ENCODE peak calls at places on chromosomes 7 and 10, in ten cellular contexts. One of them, this sample, is unnamed.

GRCh38 chr10:5023126-5023701 is 19.6 kb upstream of the AKR1C2 start:
- DNase-seq in GM10248: no peak
- DNase-seq in neural progenitor cell: no peak
- DNase-seq in SK-N-SH: no peak
- DNase-seq in colonic mucosa: peak
- DNase-seq in heart right ventricle: no peak
- DNase-seq in neural crest cell: no peak
- DNase-seq in bronchial epithelial cell: no peak
- DNase-seq in pancreas: no peak
- DNase-seq in kidney: no peak
- DNase-seq in this sample: no peak

GRCh38 chr7:130338233-130338632 is 6.4 kb upstream of the CPA5 start:
- DNase-seq in SK-N-SH: no peak
- DNase-seq in kidney: no peak
- DNase-seq in pancreas: no peak
- DNase-seq in GM10248: no peak
- DNase-seq in neural progenitor cell: no peak
- DNase-seq in colonic mucosa: no peak
- DNase-seq in bronchial epithelial cell: no peak
- DNase-seq in heart right ventricle: no peak
- DNase-seq in neural crest cell: no peak
- DNase-seq in this sample: no peak

GRCh38 chr7:97107192-97107800 is 10.2 kb upstream of the SDHAF3 start:
- DNase-seq in SK-N-SH: no peak
- DNase-seq in pancreas: no peak
- DNase-seq in neural crest cell: no peak
- DNase-seq in heart right ventricle: no peak
- DNase-seq in bronchial epithelial cell: peak
- DNase-seq in kidney: no peak
- DNase-seq in GM10248: no peak
- DNase-seq in colonic mucosa: no peak
- DNase-seq in neural progenitor cell: no peak
- DNase-seq in this sample: no peak

GRCh38 chr7:21999896-22000295 is 54.2 kb upstream of the CDCA7L start:
- DNase-seq in neural crest cell: no peak
- DNase-seq in pancreas: no peak
- DNase-seq in bronchial epithelial cell: peak
- DNase-seq in kidney: no peak
- DNase-seq in GM10248: no peak
- DNase-seq in neural progenitor cell: no peak
- DNase-seq in colonic mucosa: no peak
- DNase-seq in heart right ventricle: no peak
- DNase-seq in SK-N-SH: no peak
- DNase-seq in this sample: no peak

GRCh38 chr7:19376591-19376990 is 231.4 kb upstream of the FERD3L start:
- DNase-seq in bronchial epithelial cell: no peak
- DNase-seq in neural crest cell: no peak
- DNase-seq in neural progenitor cell: no peak
- DNase-seq in kidney: no peak
- DNase-seq in heart right ventricle: no peak
- DNase-seq in GM10248: no peak
- DNase-seq in colonic mucosa: no peak
- DNase-seq in pancreas: no peak
- DNase-seq in SK-N-SH: no peak
- DNase-seq in this sample: no peak

GRCh38 chr10:6755891-6756460 is 175.9 kb upstream of the PRKCQ start:
- DNase-seq in SK-N-SH: no peak
- DNase-seq in kidney: no peak
- DNase-seq in neural crest cell: no peak
- DNase-seq in GM10248: peak
- DNase-seq in colonic mucosa: no peak
- DNase-seq in pancreas: no peak
- DNase-seq in bronchial epithelial cell: peak
- DNase-seq in heart right ventricle: no peak
- DNase-seq in neural progenitor cell: no peak
- DNase-seq in this sample: peak

GRCh38 chr7:45033931-45034290 is 33.9 kb downstream of the CCM2 start:
- DNase-seq in colonic mucosa: no peak
- DNase-seq in neural progenitor cell: no peak
- DNase-seq in pancreas: no peak
- DNase-seq in kidney: peak
- DNase-seq in bronchial epithelial cell: peak
- DNase-seq in heart right ventricle: peak
- DNase-seq in SK-N-SH: peak
- DNase-seq in neural crest cell: no peak
- DNase-seq in GM10248: no peak
- DNase-seq in this sample: peak

GRCh38 chr10:131141645-131142445 is 169.7 kb downstream of the TCERG1L start:
- DNase-seq in bronchial epithelial cell: no peak
- DNase-seq in kidney: peak
- DNase-seq in pancreas: peak
- DNase-seq in heart right ventricle: no peak
- DNase-seq in colonic mucosa: no peak
- DNase-seq in neural progenitor cell: no peak
- DNase-seq in GM10248: no peak
- DNase-seq in neural crest cell: no peak
- DNase-seq in SK-N-SH: no peak
- DNase-seq in this sample: no peak

GRCh38 chr10:77109470-77109994 is 528.1 kb downstream of the KCNMA1 start:
- DNase-seq in heart right ventricle: no peak
- DNase-seq in colonic mucosa: no peak
- DNase-seq in SK-N-SH: no peak
- DNase-seq in bronchial epithelial cell: no peak
- DNase-seq in GM10248: no peak
- DNase-seq in kidney: no peak
- DNase-seq in neural progenitor cell: no peak
- DNase-seq in neural crest cell: no peak
- DNase-seq in pancreas: no peak
- DNase-seq in this sample: no peak

GRCh38 chr10:96261132-96261531 is 10.2 kb downstream of the BLNK start:
- DNase-seq in SK-N-SH: no peak
- DNase-seq in neural crest cell: no peak
- DNase-seq in pancreas: no peak
- DNase-seq in GM10248: no peak
- DNase-seq in colonic mucosa: no peak
- DNase-seq in neural progenitor cell: no peak
- DNase-seq in bronchial epithelial cell: no peak
- DNase-seq in kidney: no peak
- DNase-seq in heart right ventricle: no peak
- DNase-seq in this sample: no peak

GRCh38 chr10:96263684-96264083 is 7.7 kb downstream of the BLNK start:
- DNase-seq in SK-N-SH: no peak
- DNase-seq in neural progenitor cell: no peak
- DNase-seq in neural crest cell: no peak
- DNase-seq in kidney: no peak
- DNase-seq in heart right ventricle: no peak
- DNase-seq in bronchial epithelial cell: no peak
- DNase-seq in colonic mucosa: no peak
- DNase-seq in GM10248: no peak
- DNase-seq in pancreas: no peak
- DNase-seq in this sample: no peak

GRCh38 chr10:96264938-96265337 is 6.4 kb downstream of the BLNK start:
- DNase-seq in bronchial epithelial cell: no peak
- DNase-seq in neural crest cell: no peak
- DNase-seq in SK-N-SH: no peak
- DNase-seq in GM10248: no peak
- DNase-seq in pancreas: no peak
- DNase-seq in neural progenitor cell: no peak
- DNase-seq in heart right ventricle: no peak
- DNase-seq in kidney: no peak
- DNase-seq in colonic mucosa: no peak
- DNase-seq in this sample: no peak

GRCh38 chr10:96261930-96262329 is 9.4 kb downstream of the BLNK start:
- DNase-seq in neural progenitor cell: no peak
- DNase-seq in neural crest cell: no peak
- DNase-seq in GM10248: no peak
- DNase-seq in bronchial epithelial cell: no peak
- DNase-seq in pancreas: no peak
- DNase-seq in kidney: no peak
- DNase-seq in colonic mucosa: peak
- DNase-seq in heart right ventricle: no peak
- DNase-seq in SK-N-SH: no peak
- DNase-seq in this sample: no peak

DNA sequence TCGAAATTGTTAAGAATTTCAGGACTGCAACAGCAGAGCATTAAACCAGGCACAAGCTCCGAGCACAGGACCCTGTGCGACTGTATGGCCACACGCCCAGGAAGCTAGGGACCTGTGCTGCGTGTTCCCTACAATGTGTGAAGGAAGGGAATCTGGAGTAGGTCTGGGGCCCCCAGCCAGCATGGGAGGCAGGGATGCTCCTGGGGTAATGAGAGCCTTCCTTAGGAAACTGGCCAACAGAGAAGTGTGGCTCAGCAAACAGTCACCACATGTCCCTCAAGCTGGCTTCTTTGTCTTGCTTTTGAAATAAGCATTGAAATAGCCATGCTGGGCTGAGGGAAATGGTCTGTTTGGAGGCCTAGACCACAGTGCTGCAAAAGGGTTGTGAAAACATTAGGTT is 8.2 kb downstream of the BLNK start:
- DNase-seq in neural progenitor cell: no peak
- DNase-seq in heart right ventricle: no peak
- DNase-seq in neural crest cell: no peak
- DNase-seq in SK-N-SH: no peak
- DNase-seq in pancreas: no peak
- DNase-seq in GM10248: no peak
- DNase-seq in kidney: no peak
- DNase-seq in colonic mucosa: no peak
- DNase-seq in bronchial epithelial cell: no peak
- DNase-seq in this sample: no peak
- TF ChIP-seq CTCF in neural progenitor cell: no peak
- TF ChIP-seq CTCF in heart right ventricle: no peak
- TF ChIP-seq CTCF in neural crest cell: no peak
- TF ChIP-seq CTCF in SK-N-SH: no peak
- TF ChIP-seq CTCF in pancreas: no peak
- TF ChIP-seq CTCF in GM10248: no peak
- TF ChIP-seq CTCF in kidney: no peak
- TF ChIP-seq CTCF in colonic mucosa: no peak
- TF ChIP-seq CTCF in bronchial epithelial cell: no peak
- TF ChIP-seq CTCF in this sample: no peak

GRCh38 chr10:17200885-17201164 is 647 bp downstream of the TRDMT1 start:
- DNase-seq in GM10248: no peak
- DNase-seq in bronchial epithelial cell: peak
- DNase-seq in neural progenitor cell: no peak
- DNase-seq in heart right ventricle: no peak
- DNase-seq in kidney: no peak
- DNase-seq in SK-N-SH: no peak
- DNase-seq in pancreas: no peak
- DNase-seq in neural crest cell: no peak
- DNase-seq in colonic mucosa: peak
- DNase-seq in this sample: peak
- TF ChIP-seq CTCF in GM10248: no peak
- TF ChIP-seq CTCF in bronchial epithelial cell: no peak
- TF ChIP-seq CTCF in neural progenitor cell: no peak
- TF ChIP-seq CTCF in heart right ventricle: peak
- TF ChIP-seq CTCF in kidney: peak
- TF ChIP-seq CTCF in SK-N-SH: no peak
- TF ChIP-seq CTCF in pancreas: no peak
- TF ChIP-seq CTCF in neural crest cell: no peak
- TF ChIP-seq CTCF in colonic mucosa: no peak
- TF ChIP-seq CTCF in this sample: no peak

GRCh38 chr10:120999868-121000267 is 148.7 kb downstream of the WDR11 start:
- DNase-seq in SK-N-SH: no peak
- DNase-seq in neural crest cell: no peak
- DNase-seq in neural progenitor cell: peak
- DNase-seq in colonic mucosa: no peak
- DNase-seq in GM10248: no peak
- DNase-seq in kidney: no peak
- DNase-seq in bronchial epithelial cell: no peak
- DNase-seq in heart right ventricle: no peak
- DNase-seq in pancreas: no peak
- DNase-seq in this sample: no peak

GRCh38 chr10:120996456-120997053 is 145.4 kb downstream of the WDR11 start:
- DNase-seq in SK-N-SH: no peak
- DNase-seq in pancreas: no peak
- DNase-seq in colonic mucosa: peak
- DNase-seq in neural crest cell: no peak
- DNase-seq in bronchial epithelial cell: no peak
- DNase-seq in kidney: no peak
- DNase-seq in GM10248: no peak
- DNase-seq in heart right ventricle: no peak
- DNase-seq in neural progenitor cell: no peak
- DNase-seq in this sample: no peak

GRCh38 chr10:120997313-120998102 is 146.3 kb downstream of the WDR11 start:
- DNase-seq in bronchial epithelial cell: no peak
- DNase-seq in neural crest cell: no peak
- DNase-seq in heart right ventricle: no peak
- DNase-seq in SK-N-SH: no peak
- DNase-seq in pancreas: no peak
- DNase-seq in kidney: no peak
- DNase-seq in neural progenitor cell: peak
- DNase-seq in colonic mucosa: no peak
- DNase-seq in GM10248: no peak
- DNase-seq in this sample: no peak

GRCh38 chr10:120998251-120998650 is 147.1 kb downstream of the WDR11 start:
- DNase-seq in pancreas: no peak
- DNase-seq in neural crest cell: no peak
- DNase-seq in neural progenitor cell: no peak
- DNase-seq in colonic mucosa: no peak
- DNase-seq in bronchial epithelial cell: no peak
- DNase-seq in GM10248: no peak
- DNase-seq in heart right ventricle: no peak
- DNase-seq in SK-N-SH: no peak
- DNase-seq in kidney: no peak
- DNase-seq in this sample: no peak

GRCh38 chr10:120998782-120999285 is 147.7 kb downstream of the WDR11 start:
- DNase-seq in neural progenitor cell: no peak
- DNase-seq in GM10248: no peak
- DNase-seq in heart right ventricle: no peak
- DNase-seq in neural crest cell: no peak
- DNase-seq in pancreas: no peak
- DNase-seq in bronchial epithelial cell: no peak
- DNase-seq in colonic mucosa: no peak
- DNase-seq in kidney: no peak
- DNase-seq in SK-N-SH: no peak
- DNase-seq in this sample: no peak
- TF ChIP-seq CTCF in neural progenitor cell: no peak
- TF ChIP-seq CTCF in GM10248: no peak
- TF ChIP-seq CTCF in heart right ventricle: no peak
- TF ChIP-seq CTCF in neural crest cell: no peak
- TF ChIP-seq CTCF in pancreas: no peak
- TF ChIP-seq CTCF in bronchial epithelial cell: no peak
- TF ChIP-seq CTCF in colonic mucosa: no peak
- TF ChIP-seq CTCF in kidney: no peak
- TF ChIP-seq CTCF in SK-N-SH: no peak
- TF ChIP-seq CTCF in this sample: no peak

DNA sequence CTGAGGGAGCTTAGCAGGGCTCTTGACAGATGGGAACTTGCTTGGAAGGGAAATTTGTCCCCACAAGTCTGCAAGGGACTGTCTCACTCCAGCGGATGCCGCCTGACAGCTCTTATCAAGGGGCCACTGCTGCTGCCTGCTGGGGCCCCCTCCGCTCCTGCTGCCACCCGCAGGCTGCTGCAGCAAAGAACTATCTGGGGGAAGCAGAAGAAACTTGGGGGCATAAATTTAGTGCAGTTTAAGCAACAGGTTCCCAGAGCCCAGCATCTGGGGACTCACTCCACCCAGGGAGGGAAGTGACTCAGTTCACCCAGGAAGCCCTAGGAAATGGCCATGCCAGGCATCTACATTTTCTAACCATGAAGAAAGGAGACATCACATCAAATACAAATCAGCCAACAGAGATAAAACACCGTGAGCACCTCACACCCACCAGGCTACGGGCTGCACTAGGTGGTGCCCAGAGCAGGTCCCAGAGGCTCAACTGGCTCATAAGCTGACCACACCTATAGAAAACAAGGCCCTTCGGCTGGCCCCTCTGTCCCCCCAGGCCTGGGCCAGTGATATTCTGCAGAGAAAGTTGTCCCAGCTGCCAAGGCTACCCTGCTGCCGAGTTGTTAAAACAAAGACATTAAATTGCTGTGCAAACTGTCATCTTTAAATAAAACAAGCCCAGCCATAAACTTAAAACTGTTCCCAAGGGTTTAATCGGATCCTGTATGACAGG is 3.7 kb downstream of the RGS10 start:
- DNase-seq in GM10248: peak
- DNase-seq in neural progenitor cell: no peak
- DNase-seq in neural crest cell: no peak
- DNase-seq in kidney: no peak
- DNase-seq in bronchial epithelial cell: no peak
- DNase-seq in pancreas: no peak
- DNase-seq in heart right ventricle: no peak
- DNase-seq in colonic mucosa: no peak
- DNase-seq in SK-N-SH: no peak
- DNase-seq in this sample: no peak
- TF ChIP-seq CTCF in GM10248: peak
- TF ChIP-seq CTCF in neural progenitor cell: peak
- TF ChIP-seq CTCF in neural crest cell: no peak
- TF ChIP-seq CTCF in kidney: no peak
- TF ChIP-seq CTCF in bronchial epithelial cell: no peak
- TF ChIP-seq CTCF in pancreas: no peak
- TF ChIP-seq CTCF in heart right ventricle: no peak
- TF ChIP-seq CTCF in colonic mucosa: no peak
- TF ChIP-seq CTCF in SK-N-SH: peak
- TF ChIP-seq CTCF in this sample: no peak